ENCODE peak calls at places on chromosomes 12 and 14, in four cellular contexts. O, H, N and C are unnamed samples.

GRCh38 chr14:23364164-23364571 is 804 bp downstream of the EFS start:
- DNase-seq in O (no peak), H (peak; percentile 87), N (peak; percentile 9), C (no peak)

GRCh38 chr12:63802012-63802608 is 22.4 kb downstream of the RXYLT1 start:
- DNase-seq in O (no peak), H (no peak), N (peak; percentile 48), C (no peak)

GRCh38 chr14:26703967-26704366 is 106.1 kb upstream of the NOVA1 start:
- DNase-seq in O (no peak), H (no peak), N (no peak), C (no peak)

GRCh38 chr14:104142136-104143041 is 4.0 kb downstream of the KIF26A start:
- DNase-seq in O (peak; percentile 56), H (no peak), N (no peak), C (no peak)

GRCh38 chr14:30620178-30620577 is 1.9 kb upstream of the SCFD1 start:
- DNase-seq in O (no peak), H (no peak), N (peak; percentile 57), C (peak; percentile 9)

GRCh38 chr12:117441751-117442150 is 80.3 kb upstream of the NOS1 start:
- DNase-seq in O (peak; percentile 75), H (no peak), N (no peak), C (no peak)

GRCh38 chr12:29521951-29522350 is 24.5 kb upstream of the OVCH1 start:
- DNase-seq in O (no peak), H (no peak), N (no peak), C (peak; percentile 83)

GRCh38 chr14:97315790-97316189 is 518.6 kb downstream of the VRK1 start:
- DNase-seq in O (no peak), H (no peak), N (no peak), C (no peak)

GRCh38 chr12:108040968-108041367 is 88.1 kb upstream of the WSCD2 start:
- DNase-seq in O (no peak), H (no peak), N (no peak), C (no peak)

GRCh38 chr14:91882776-91883175 is 15.4 kb upstream of the TC2N start:
- DNase-seq in O (no peak), H (no peak), N (no peak), C (no peak)

GRCh38 chr14:23457587-23458445 is 11.7 kb upstream of the NGDN start:
- DNase-seq in O (no peak), H (no peak), N (no peak), C (no peak)

GRCh38 chr14:90105756-90106155 is 44.0 kb downstream of the KCNK13 start:
- DNase-seq in O (no peak), H (no peak), N (no peak), C (no peak)

GRCh38 chr14:22819191-22819988 is 4.2 kb upstream of the SLC7A7 start:
- DNase-seq in O (peak; percentile 74), H (no peak), N (peak; percentile 85), C (no peak)

GRCh38 chr14:32611752-32612151 is 282.7 kb downstream of the AKAP6 start:
- DNase-seq in O (no peak), H (no peak), N (peak; percentile 82), C (no peak)

GRCh38 chr12:75933136-75933535 is 98.4 kb downstream of the PHLDA1 start:
- DNase-seq in O (no peak), H (no peak), N (peak; percentile 96), C (no peak)

GRCh38 chr14:50045039-50045711 is 71.2 kb downstream of the VCPKMT start:
- DNase-seq in O (peak; percentile 91), H (peak; percentile 84), N (peak; percentile 88), C (no peak)

GRCh38 chr12:88868062-88868461 is 287.8 kb upstream of the KITLG start:
- DNase-seq in O (no peak), H (no peak), N (peak; percentile 65), C (no peak)

GRCh38 chr14:100620437-100621100 is 33.4 kb upstream of the BEGAIN start:
- DNase-seq in O (peak; percentile 40), H (no peak), N (no peak), C (no peak)

GRCh38 chr12:31589582-31589895 is 1.4 kb downstream of the DENND5B start:
- DNase-seq in O (no peak), H (no peak), N (no peak), C (no peak)

GRCh38 chr14:54669759-54670630 is 103.1 kb downstream of the SAMD4A start:
- DNase-seq in O (peak; percentile 95), H (no peak), N (peak; percentile 82), C (no peak)

GRCh38 chr14:35355981-35356839 is 48.3 kb downstream of the NFKBIA start:
- DNase-seq in O (no peak), H (no peak), N (no peak), C (no peak)

GRCh38 chr12:122014781-122015180 is 6.9 kb upstream of the BCL7A start:
- DNase-seq in O (no peak), H (no peak), N (no peak), C (no peak)

GRCh38 chr14:104094709-104095425 is 9.4 kb downstream of the ASPG start:
- DNase-seq in O (no peak), H (peak; percentile 83), N (peak; percentile 25), C (no peak)

GRCh38 chr12:26798013-26798412 is 35.0 kb downstream of the ITPR2 start:
- DNase-seq in O (no peak), H (no peak), N (peak; percentile 96), C (no peak)

GRCh38 chr12:108935165-108935564 is 55.3 kb downstream of the DAO start:
- DNase-seq in O (no peak), H (no peak), N (no peak), C (no peak)

GRCh38 chr12:124348659-124349380 is 53.9 kb downstream of the RFLNA start:
- DNase-seq in O (no peak), H (no peak), N (no peak), C (no peak)

GRCh38 chr12:11717533-11717961 is 68.1 kb downstream of the ETV6 start:
- DNase-seq in O (no peak), H (no peak), N (peak; percentile 47), C (no peak)

GRCh38 chr12:104720346-104721064 is 237.6 kb downstream of the SLC41A2 start:
- DNase-seq in O (no peak), H (no peak), N (peak; percentile 68), C (no peak)

GRCh38 chr14:104421401-104421821 is 158.2 kb upstream of the C14orf180 start:
- DNase-seq in O (peak; percentile 53), H (no peak), N (no peak), C (no peak)

GRCh38 chr12:122021193-122021821 is 377 bp upstream of the BCL7A start:
- DNase-seq in O (peak; percentile 76), H (no peak), N (no peak), C (no peak)

GRCh38 chr12:66742508-66743367 is 63.9 kb upstream of the GRIP1 start:
- DNase-seq in O (no peak), H (no peak), N (no peak), C (no peak)

GRCh38 chr12:25249951-25250738 is 584 bp downstream of the KRAS start:
- DNase-seq in O (peak; percentile 79), H (peak; percentile 53), N (no peak), C (no peak)

GRCh38 chr14:78164226-78164853 is 5.8 kb upstream of the NRXN3 start:
- DNase-seq in O (no peak), H (no peak), N (no peak), C (no peak)

GRCh38 chr14:103641181-103641580 is 12.2 kb downstream of the KLC1 start:
- DNase-seq in O (no peak), H (no peak), N (peak; percentile 28), C (no peak)

DNA sequence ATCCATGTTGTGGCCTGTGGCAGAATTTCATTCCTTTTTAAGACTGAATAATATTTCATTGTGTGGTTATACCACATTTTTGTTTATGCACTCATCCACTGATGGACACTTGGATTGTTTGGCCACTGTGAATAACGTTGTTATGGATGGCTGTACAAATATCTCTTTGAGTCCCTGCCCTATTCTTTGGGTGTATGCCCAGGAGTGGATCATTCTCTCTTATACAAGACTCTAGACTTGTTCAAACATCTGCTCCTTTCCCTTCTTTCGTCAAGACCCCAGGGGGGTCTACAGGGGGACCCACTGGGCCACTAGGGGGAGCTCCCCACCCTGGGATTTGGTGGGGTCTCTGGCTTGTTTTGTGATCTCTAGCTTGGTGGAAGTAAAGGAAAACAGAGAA is 77.4 kb downstream of the FBXL14 start:
- DNase-seq in O (no peak), H (no peak), N (peak; percentile 87), C (no peak)
- TF ChIP-seq CTCF in O (no peak), H (no peak), N (peak; percentile 46), C (peak; percentile 66)

DNA sequence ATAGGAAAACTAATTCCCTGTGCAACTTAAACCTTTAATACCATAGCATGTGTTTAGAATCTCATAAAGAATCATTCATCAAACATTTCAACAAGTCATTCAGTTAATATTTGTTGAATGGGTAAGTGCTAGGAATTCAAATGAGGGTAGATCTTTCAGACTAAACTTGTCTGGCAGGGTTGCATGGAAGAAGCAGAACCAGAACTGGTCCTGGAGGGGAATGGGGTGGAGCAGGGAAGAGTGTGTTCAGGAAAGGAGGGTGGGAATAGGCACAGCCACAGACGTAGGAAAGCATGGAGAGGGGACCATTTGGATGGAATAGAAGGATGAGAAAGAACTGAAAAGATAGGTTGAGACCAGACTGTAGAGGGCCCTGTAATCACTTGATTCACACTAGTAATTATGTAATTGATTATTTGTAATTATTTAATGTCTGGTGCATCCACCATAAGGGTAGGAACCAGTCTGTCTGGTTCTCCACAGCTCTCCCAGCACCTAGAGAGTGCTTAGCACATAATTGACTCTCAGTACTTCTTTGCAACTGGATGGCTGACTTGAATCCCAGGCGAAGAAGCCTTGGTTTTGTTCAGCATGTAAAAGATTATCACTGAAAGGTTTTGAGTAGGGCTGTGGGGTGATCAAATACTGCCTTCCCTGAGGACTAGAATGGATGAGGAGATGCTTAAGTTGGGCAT is 3.0 kb upstream of the MAP3K9 start:
- DNase-seq in O (no peak), H (no peak), N (no peak), C (no peak)
- H3K4me3 ChIP-seq in O (no peak overlapping the region), H (no peak overlapping the region), N (no peak overlapping the region), C (no peak overlapping the region)

DNA sequence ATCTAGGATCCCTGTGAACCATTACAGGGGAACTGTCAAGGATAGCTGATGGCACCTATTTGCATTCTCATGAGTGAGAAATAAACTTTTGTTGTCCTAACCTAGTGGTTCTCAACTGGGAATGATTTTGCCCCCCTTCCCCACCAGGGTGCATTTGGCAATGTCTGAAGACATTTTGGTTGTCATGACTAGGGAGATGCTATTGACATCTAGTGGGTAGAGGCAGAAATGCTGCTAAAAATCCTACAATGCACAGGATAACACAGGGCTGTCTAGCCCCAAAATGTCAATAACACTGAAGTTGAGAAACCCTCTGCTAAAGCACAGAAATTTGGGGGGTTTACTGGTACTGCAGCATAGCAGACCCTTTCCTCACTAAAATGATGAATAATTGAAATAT is 140.9 kb upstream of the SRRM4 start:
- DNase-seq in O (no peak), H (no peak), N (no peak), C (no peak)
- TF ChIP-seq CTCF in O (no peak), H (no peak), N (no peak), C (no peak)

DNA sequence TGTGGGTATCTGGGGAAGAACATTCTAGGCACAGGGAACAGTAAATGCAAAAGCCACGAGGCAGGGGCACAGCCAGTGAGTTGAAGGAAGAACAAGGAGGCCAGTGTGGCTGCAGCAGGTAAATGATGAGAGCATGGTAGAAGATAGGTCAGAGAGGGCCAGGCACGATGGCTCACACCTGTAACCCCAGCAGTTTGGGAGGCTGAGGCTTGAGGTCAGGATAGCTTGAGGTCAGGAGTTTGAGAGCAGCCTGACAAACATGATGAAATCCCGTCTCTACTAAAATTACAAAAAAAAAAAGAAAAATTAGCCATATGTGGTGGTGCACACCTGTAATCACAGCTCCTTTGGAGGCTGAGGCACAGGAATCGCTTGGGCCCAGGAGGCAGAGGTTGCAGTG is 86.7 kb upstream of the ESRRB start:
- DNase-seq in O (no peak), H (no peak), N (no peak), C (no peak)
- H3K4me3 ChIP-seq in O (no peak overlapping the region), H (no peak overlapping the region), N (no peak overlapping the region), C (no peak overlapping the region)